ENCODE peak calls at places on chromosome 7, in four cellular contexts. I is K562, M is GM12878, Y is HepG2. A is an unnamed sample.

GRCh38 chr7:128836729-128837348 is 6.6 kb downstream of the FLNC start:
- DNase-seq in M (no peak), I (no peak), Y (no peak), A (no peak)

GRCh38 chr7:134724606-134725005 is 54.8 kb upstream of the CALD1 start:
- DNase-seq in M (peak; percentile 11), Y (peak; percentile 10), I (no peak), A (peak; percentile 73)

GRCh38 chr7:152152267-152152666 is 126.8 kb downstream of the GALNT11 start:
- DNase-seq in I (no peak), Y (no peak), M (no peak), A (no peak)

GRCh38 chr7:70632400-70632799 is 499.5 kb upstream of the GALNT17 start:
- DNase-seq in Y (no peak), I (no peak), M (no peak), A (no peak)

GRCh38 chr7:152369518-152369917 is 66.3 kb downstream of the KMT2C start:
- DNase-seq in I (no peak), M (no peak), Y (no peak), A (no peak)

GRCh38 chr7:116522247-116522646 is 2.6 kb upstream of the CAV1 start:
- DNase-seq in Y (peak; percentile 10), M (no peak), I (no peak), A (no peak)

GRCh38 chr7:5348134-5349004 is 65.6 kb downstream of the SLC29A4 start:
- DNase-seq in I (no peak), M (no peak), Y (no peak), A (no peak)

GRCh38 chr7:123367508-123368122 is 166.8 kb downstream of the IQUB start:
- DNase-seq in M (peak; percentile 15), Y (peak; percentile 10), I (peak; percentile 55), A (peak; percentile 57)

GRCh38 chr7:14821757-14822480 is 80.6 kb downstream of the DGKB start:
- DNase-seq in Y (no peak), M (no peak), I (no peak), A (no peak)

GRCh38 chr7:134514106-134514505 is 13.3 kb upstream of the AKR1B10 start:
- DNase-seq in I (no peak), M (no peak), Y (no peak), A (no peak)

GRCh38 chr7:23106801-23107713 is 1.5 kb downstream of the KLHL7 start:
- DNase-seq in Y (no peak), I (no peak), M (no peak), A (no peak)

GRCh38 chr7:66050990-66051424 is 24.6 kb upstream of the ASL start:
- DNase-seq in Y (peak; percentile 82), M (no peak), I (no peak), A (no peak)

GRCh38 chr7:106515321-106515720 is 145.6 kb downstream of the CCDC71L start:
- DNase-seq in I (no peak), Y (no peak), M (no peak), A (no peak)

GRCh38 chr7:77800158-77800557 is 1.6 kb downstream of the PHTF2 start:
- DNase-seq in I (peak; percentile 48), M (peak; percentile 48), Y (no peak), A (no peak)

GRCh38 chr7:34837826-34838225 is 179.8 kb downstream of the NPSR1 start:
- DNase-seq in M (no peak), I (no peak), Y (no peak), A (no peak)

GRCh38 chr7:27155816-27156507 is 513 bp downstream of the HOXA7 start:
- DNase-seq in I (no peak), M (no peak), Y (no peak), A (no peak)

GRCh38 chr7:80277434-80278427 is 143.1 kb downstream of the GNAI1 start:
- DNase-seq in M (no peak), I (no peak), Y (no peak), A (peak; percentile 35)

GRCh38 chr7:65250697-65251395 is 122.8 kb upstream of the ZNF92 start:
- DNase-seq in I (no peak), Y (no peak), M (no peak), A (no peak)

GRCh38 chr7:29255199-29255838 is 60.7 kb downstream of the CHN2 start:
- DNase-seq in Y (no peak), I (no peak), M (no peak), A (no peak)

GRCh38 chr7:120473352-120473751 is 200.4 kb downstream of the KCND2 start:
- DNase-seq in Y (no peak), M (no peak), I (no peak), A (no peak)

GRCh38 chr7:33050425-33051318 is 11.9 kb downstream of the NT5C3A start:
- DNase-seq in Y (peak; percentile 41), M (no peak), I (no peak), A (peak; percentile 32)

GRCh38 chr7:582931-583330 is 63.3 kb upstream of the PDGFA start:
- DNase-seq in Y (no peak), M (no peak), I (no peak), A (no peak)

GRCh38 chr7:102460467-102460866 is 4.2 kb downstream of the ALKBH4 start:
- DNase-seq in Y (no peak), I (no peak), M (no peak), A (no peak)

GRCh38 chr7:102466097-102466496 is 1.3 kb downstream of the LRWD1 start:
- DNase-seq in M (no peak), Y (no peak), I (no peak), A (no peak)

GRCh38 chr7:102467581-102468415 is 3.0 kb downstream of the LRWD1 start:
- DNase-seq in I (no peak), M (no peak), Y (no peak), A (no peak)

GRCh38 chr7:102464577-102465280 is at the start of the genes ALKBH4 and LRWD1:
- DNase-seq in I (peak; percentile 100), Y (peak; percentile 82), M (no peak), A (peak; percentile 99)

DNA sequence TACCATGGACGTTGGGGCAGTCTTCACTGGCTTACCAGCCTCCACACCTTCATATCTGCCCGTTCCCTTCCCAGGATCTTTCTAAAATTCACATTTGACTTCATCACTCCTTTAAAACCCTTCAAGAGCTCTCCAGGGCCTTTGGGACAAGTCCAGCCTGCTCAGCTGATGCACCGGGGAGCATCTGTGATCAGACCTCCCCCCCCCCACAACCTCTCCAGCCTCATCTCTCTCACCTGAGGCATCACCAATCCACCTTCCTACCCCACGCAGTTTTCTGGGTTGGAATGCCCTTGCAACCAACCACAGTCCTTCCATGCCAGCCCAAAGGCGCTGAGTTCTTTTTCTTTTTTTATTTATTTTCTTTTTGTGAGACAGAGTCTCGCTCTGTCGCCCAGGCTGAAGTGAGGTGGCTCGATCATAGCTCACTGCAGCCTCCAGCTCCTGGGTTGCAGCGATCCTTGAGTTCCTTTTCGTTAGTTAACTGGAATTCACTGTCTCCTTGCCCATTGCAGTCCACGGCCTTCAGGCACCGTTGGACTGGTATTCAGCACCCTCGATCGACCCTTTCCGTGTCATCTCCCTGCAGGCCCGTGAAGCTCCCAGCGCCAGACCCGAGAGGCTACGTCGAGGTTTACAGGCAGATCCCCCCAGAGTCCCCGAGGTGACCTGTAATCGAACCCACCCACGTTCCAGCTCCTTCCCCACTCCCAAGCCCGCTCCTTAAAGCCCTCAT is 654 bp downstream of the ALKBH4 start:
- DNase-seq in I (no peak), Y (no peak), M (no peak), A (no peak)
- TF ChIP-seq TARDBP in I (no peak), Y (no peak), M (no peak), A (no peak)

GRCh38 chr7:47380325-47381131 is 201.4 kb downstream of the TNS3 start:
- DNase-seq in I (no peak), Y (peak; percentile 48), M (no peak), A (no peak)
- TF ChIP-seq FOXM1 in I (no peak), Y (no peak), M (no peak), A (no peak)

GRCh38 chr7:79272938-79273337 is 180.5 kb downstream of the MAGI2 start:
- DNase-seq in Y (no peak), I (no peak), M (no peak), A (no peak)

GRCh38 chr7:79268730-79269129 is 184.7 kb downstream of the MAGI2 start:
- DNase-seq in I (no peak), M (no peak), Y (no peak), A (no peak)

GRCh38 chr7:79272066-79272669 is 181.3 kb downstream of the MAGI2 start:
- DNase-seq in M (no peak), Y (peak; percentile 30), I (peak; percentile 22), A (peak; percentile 27)
- TF ChIP-seq TARDBP in M (no peak), Y (no peak), I (no peak), A (no peak)

DNA sequence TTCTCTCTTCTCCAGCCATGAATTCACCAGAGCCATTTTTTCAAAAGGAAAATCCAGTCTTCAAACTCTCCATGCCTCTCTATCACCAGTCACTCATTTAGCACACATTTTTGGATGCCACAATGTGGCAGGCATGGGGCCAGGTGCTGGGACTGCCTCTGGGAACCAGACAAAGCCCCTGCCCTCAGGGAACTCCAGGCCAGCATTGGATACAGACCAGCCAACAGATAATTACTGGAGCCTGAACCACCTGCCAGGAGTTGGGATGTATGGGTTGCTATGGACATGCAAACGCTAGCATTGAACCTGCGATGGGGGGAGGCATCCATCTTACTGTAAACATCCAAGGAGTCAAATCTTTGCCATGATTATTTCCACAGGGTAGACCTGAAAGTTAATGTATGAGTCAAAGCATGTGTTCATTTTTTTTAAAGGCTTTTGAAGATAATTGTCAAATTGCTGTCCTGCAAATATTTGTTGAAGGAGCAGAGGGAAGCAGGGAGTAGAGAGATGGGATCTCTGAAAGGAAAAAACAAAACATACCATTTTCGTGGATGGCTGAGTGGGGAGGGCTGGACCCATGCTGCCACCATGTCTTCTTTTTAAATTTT is 43.2 kb downstream of the SRRM3 start:
- DNase-seq in I (no peak), Y (peak; percentile 54), M (no peak), A (no peak)
- TF ChIP-seq FOXM1 in I (no peak), Y (no peak), M (no peak), A (no peak)

GRCh38 chr7:127252736-127253288 is at the start of gene GRM8:
- DNase-seq in M (no peak), Y (peak; percentile 9), I (peak; percentile 75), A (peak; percentile 63)
- TF ChIP-seq TARDBP in M (no peak), Y (no peak), I (no peak), A (no peak)

DNA sequence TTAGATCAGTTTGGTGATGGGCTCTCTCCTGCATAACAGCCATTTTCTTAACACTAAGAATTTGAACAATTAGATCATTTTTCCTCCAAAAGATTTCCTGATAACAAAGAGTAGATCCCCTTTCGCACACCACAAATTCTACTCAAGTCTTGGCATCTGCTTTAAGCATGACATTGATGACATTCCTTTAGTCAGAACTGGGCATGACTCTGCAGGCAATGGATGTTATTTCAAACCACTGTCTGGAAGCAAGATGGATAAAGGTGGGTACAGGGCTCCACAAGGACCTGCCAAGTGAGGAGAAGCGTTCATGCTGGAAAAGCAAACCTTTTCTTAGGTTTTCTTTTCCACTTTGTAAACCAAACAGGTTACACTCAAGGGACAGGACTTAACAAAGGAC is 123.5 kb downstream of the GLCCI1 start:
- DNase-seq in M (no peak), I (no peak), Y (no peak), A (no peak)
- TF ChIP-seq FOXM1 in M (no peak), I (no peak), Y (no peak), A (no peak)

GRCh38 chr7:2402687-2403013 is 761 bp upstream of the CHST12 start:
- DNase-seq in Y (no peak), I (no peak), M (no peak), A (no peak)
- TF ChIP-seq TARDBP in Y (no peak), I (no peak), M (no peak), A (no peak)